ENCODE peak calls at places on chromosomes 16 and 17, in six cellular contexts. One of them, this sample, is unnamed.

GRCh38 chr17:44222112-44222869 is 2.8 kb upstream of the UBTF start:
- DNase-seq in Right ventricle myocardium superior: peak; percentile 86
- DNase-seq in RWPE1: peak; percentile 60
- DNase-seq in endothelial cell: peak; percentile 62
- DNase-seq in NCI-H2081: peak; percentile 80
- DNase-seq in WTC11: peak; percentile 69
- DNase-seq in this sample: peak; percentile 60

GRCh38 chr17:17793378-17794214 is 43.2 kb downstream of the SREBF1 start:
- DNase-seq in Right ventricle myocardium superior: peak; percentile 78
- DNase-seq in RWPE1: no peak
- DNase-seq in endothelial cell: no peak
- DNase-seq in NCI-H2081: no peak
- DNase-seq in WTC11: no peak
- DNase-seq in this sample: no peak

GRCh38 chr17:74404218-74404617 is 27.7 kb upstream of the GPRC5C start:
- DNase-seq in Right ventricle myocardium superior: no peak
- DNase-seq in RWPE1: no peak
- DNase-seq in endothelial cell: no peak
- DNase-seq in NCI-H2081: no peak
- DNase-seq in WTC11: peak; percentile 42
- DNase-seq in this sample: no peak

GRCh38 chr16:25141648-25142047 is 30.1 kb downstream of the LCMT1 start:
- DNase-seq in Right ventricle myocardium superior: no peak
- DNase-seq in RWPE1: no peak
- DNase-seq in endothelial cell: no peak
- DNase-seq in NCI-H2081: no peak
- DNase-seq in WTC11: no peak
- DNase-seq in this sample: no peak

GRCh38 chr17:37273419-37274051 is 102.2 kb upstream of the C17orf78 start:
- DNase-seq in Right ventricle myocardium superior: no peak
- DNase-seq in RWPE1: peak; percentile 29
- DNase-seq in endothelial cell: no peak
- DNase-seq in NCI-H2081: no peak
- DNase-seq in WTC11: no peak
- DNase-seq in this sample: no peak

GRCh38 chr16:56933266-56933619 is 1.3 kb downstream of the HERPUD1 start:
- DNase-seq in Right ventricle myocardium superior: no peak
- DNase-seq in RWPE1: no peak
- DNase-seq in endothelial cell: no peak
- DNase-seq in NCI-H2081: peak; percentile 17
- DNase-seq in WTC11: no peak
- DNase-seq in this sample: no peak

GRCh38 chr16:73288435-73288834 is 240.5 kb upstream of the ZFHX3 start:
- DNase-seq in Right ventricle myocardium superior: no peak
- DNase-seq in RWPE1: no peak
- DNase-seq in endothelial cell: no peak
- DNase-seq in NCI-H2081: no peak
- DNase-seq in WTC11: no peak
- DNase-seq in this sample: no peak

GRCh38 chr17:62653831-62654829 is 26.7 kb downstream of the MRC2 start:
- DNase-seq in Right ventricle myocardium superior: peak; percentile 92
- DNase-seq in RWPE1: no peak
- DNase-seq in endothelial cell: no peak
- DNase-seq in NCI-H2081: no peak
- DNase-seq in WTC11: peak; percentile 16
- DNase-seq in this sample: no peak

GRCh38 chr16:64172652-64173051 is 949.2 kb downstream of the CDH11 start:
- DNase-seq in Right ventricle myocardium superior: no peak
- DNase-seq in RWPE1: no peak
- DNase-seq in endothelial cell: no peak
- DNase-seq in NCI-H2081: no peak
- DNase-seq in WTC11: no peak
- DNase-seq in this sample: no peak

GRCh38 chr17:68910256-68910705 is 44.9 kb downstream of the ABCA8 start:
- DNase-seq in Right ventricle myocardium superior: peak; percentile 48
- DNase-seq in RWPE1: no peak
- DNase-seq in endothelial cell: no peak
- DNase-seq in NCI-H2081: no peak
- DNase-seq in WTC11: no peak
- DNase-seq in this sample: no peak

GRCh38 chr17:74217036-74217725 is 3.8 kb downstream of the TTYH2 start:
- DNase-seq in Right ventricle myocardium superior: no peak
- DNase-seq in RWPE1: no peak
- DNase-seq in endothelial cell: no peak
- DNase-seq in NCI-H2081: peak; percentile 37
- DNase-seq in WTC11: no peak
- DNase-seq in this sample: peak; percentile 57

GRCh38 chr16:30183961-30184429 is 593 bp downstream of the CORO1A start:
- DNase-seq in Right ventricle myocardium superior: peak; percentile 57
- DNase-seq in RWPE1: no peak
- DNase-seq in endothelial cell: no peak
- DNase-seq in NCI-H2081: no peak
- DNase-seq in WTC11: no peak
- DNase-seq in this sample: no peak

GRCh38 chr16:67013823-67014640 is 14.9 kb upstream of the CBFB start:
- DNase-seq in Right ventricle myocardium superior: peak; percentile 90
- DNase-seq in RWPE1: peak; percentile 44
- DNase-seq in endothelial cell: peak; percentile 71
- DNase-seq in NCI-H2081: peak; percentile 57
- DNase-seq in WTC11: peak; percentile 67
- DNase-seq in this sample: no peak

GRCh38 chr16:29663020-29663828 is at the start of gene SPN:
- DNase-seq in Right ventricle myocardium superior: no peak
- DNase-seq in RWPE1: no peak
- DNase-seq in endothelial cell: no peak
- DNase-seq in NCI-H2081: no peak
- DNase-seq in WTC11: no peak
- DNase-seq in this sample: no peak

GRCh38 chr16:67541391-67542263 is 13.0 kb downstream of the RIPOR1 start:
- DNase-seq in Right ventricle myocardium superior: no peak
- DNase-seq in RWPE1: peak; percentile 61
- DNase-seq in endothelial cell: no peak
- DNase-seq in NCI-H2081: no peak
- DNase-seq in WTC11: no peak
- DNase-seq in this sample: no peak

GRCh38 chr16:81335669-81336068 is 20.9 kb downstream of the GAN start:
- DNase-seq in Right ventricle myocardium superior: no peak
- DNase-seq in RWPE1: no peak
- DNase-seq in endothelial cell: no peak
- DNase-seq in NCI-H2081: no peak
- DNase-seq in WTC11: no peak
- DNase-seq in this sample: no peak

GRCh38 chr16:84606081-84606875 is 11.6 kb downstream of the COTL1 start:
- DNase-seq in Right ventricle myocardium superior: no peak
- DNase-seq in RWPE1: no peak
- DNase-seq in endothelial cell: no peak
- DNase-seq in NCI-H2081: no peak
- DNase-seq in WTC11: no peak
- DNase-seq in this sample: no peak

GRCh38 chr16:65782537-65783290 is 583.8 kb upstream of the CDH5 start:
- DNase-seq in Right ventricle myocardium superior: no peak
- DNase-seq in RWPE1: peak; percentile 78
- DNase-seq in endothelial cell: no peak
- DNase-seq in NCI-H2081: no peak
- DNase-seq in WTC11: no peak
- DNase-seq in this sample: no peak

GRCh38 chr16:68416057-68417046 is 32.0 kb downstream of the SMPD3 start:
- DNase-seq in Right ventricle myocardium superior: no peak
- DNase-seq in RWPE1: no peak
- DNase-seq in endothelial cell: no peak
- DNase-seq in NCI-H2081: peak; percentile 61
- DNase-seq in WTC11: no peak
- DNase-seq in this sample: peak; percentile 98

GRCh38 chr17:68290955-68291835 is at the start of the genes ARSG and SLC16A6:
- DNase-seq in Right ventricle myocardium superior: peak; percentile 75
- DNase-seq in RWPE1: peak; percentile 53
- DNase-seq in endothelial cell: peak; percentile 71
- DNase-seq in NCI-H2081: peak; percentile 76
- DNase-seq in WTC11: peak; percentile 79
- DNase-seq in this sample: no peak

GRCh38 chr17:7634384-7634783 is 4.4 kb downstream of the SHBG start:
- DNase-seq in Right ventricle myocardium superior: peak; percentile 60
- DNase-seq in RWPE1: peak; percentile 25
- DNase-seq in endothelial cell: peak; percentile 86
- DNase-seq in NCI-H2081: no peak
- DNase-seq in WTC11: peak; percentile 85
- DNase-seq in this sample: no peak

GRCh38 chr17:8015957-8016631 is 13.7 kb downstream of the GUCY2D start:
- DNase-seq in Right ventricle myocardium superior: no peak
- DNase-seq in RWPE1: no peak
- DNase-seq in endothelial cell: peak; percentile 38
- DNase-seq in NCI-H2081: no peak
- DNase-seq in WTC11: peak; percentile 61
- DNase-seq in this sample: no peak

GRCh38 chr17:66098040-66098439 is 93.9 kb downstream of the CEP112 start:
- DNase-seq in Right ventricle myocardium superior: no peak
- DNase-seq in RWPE1: no peak
- DNase-seq in endothelial cell: no peak
- DNase-seq in NCI-H2081: no peak
- DNase-seq in WTC11: no peak
- DNase-seq in this sample: no peak

GRCh38 chr17:75909051-75909811 is 4.5 kb upstream of the MRPL38 start:
- DNase-seq in Right ventricle myocardium superior: no peak
- DNase-seq in RWPE1: no peak
- DNase-seq in endothelial cell: no peak
- DNase-seq in NCI-H2081: peak; percentile 97
- DNase-seq in WTC11: no peak
- DNase-seq in this sample: peak; percentile 77

GRCh38 chr17:22505660-22506059 is 813.3 kb downstream of the KCNJ18 start:
- DNase-seq in Right ventricle myocardium superior: no peak
- DNase-seq in RWPE1: no peak
- DNase-seq in endothelial cell: no peak
- DNase-seq in NCI-H2081: no peak
- DNase-seq in WTC11: no peak
- DNase-seq in this sample: no peak

GRCh38 chr17:2904135-2904534 is 107.9 kb downstream of the RAP1GAP2 start:
- DNase-seq in Right ventricle myocardium superior: peak; percentile 82
- DNase-seq in RWPE1: no peak
- DNase-seq in endothelial cell: no peak
- DNase-seq in NCI-H2081: no peak
- DNase-seq in WTC11: no peak
- DNase-seq in this sample: peak; percentile 19

GRCh38 chr16:85514601-85515318 is 98.4 kb upstream of the GSE1 start:
- DNase-seq in Right ventricle myocardium superior: no peak
- DNase-seq in RWPE1: peak; percentile 92
- DNase-seq in endothelial cell: no peak
- DNase-seq in NCI-H2081: peak; percentile 62
- DNase-seq in WTC11: no peak
- DNase-seq in this sample: no peak

GRCh38 chr17:66364508-66365203 is 62.2 kb downstream of the PRKCA start:
- DNase-seq in Right ventricle myocardium superior: no peak
- DNase-seq in RWPE1: no peak
- DNase-seq in endothelial cell: no peak
- DNase-seq in NCI-H2081: no peak
- DNase-seq in WTC11: no peak
- DNase-seq in this sample: no peak

GRCh38 chr16:48321307-48322036 is 63.7 kb downstream of the SIAH1 start:
- DNase-seq in Right ventricle myocardium superior: no peak
- DNase-seq in RWPE1: no peak
- DNase-seq in endothelial cell: no peak
- DNase-seq in NCI-H2081: no peak
- DNase-seq in WTC11: no peak
- DNase-seq in this sample: no peak

GRCh38 chr17:62064791-62065563 is at the start of gene MED13:
- DNase-seq in Right ventricle myocardium superior: peak; percentile 81
- DNase-seq in RWPE1: peak; percentile 63
- DNase-seq in endothelial cell: peak; percentile 52
- DNase-seq in NCI-H2081: peak; percentile 38
- DNase-seq in WTC11: peak; percentile 61
- DNase-seq in this sample: no peak

GRCh38 chr17:50052241-50052788 is 3.6 kb upstream of the ITGA3 start:
- DNase-seq in Right ventricle myocardium superior: no peak
- DNase-seq in RWPE1: no peak
- DNase-seq in endothelial cell: no peak
- DNase-seq in NCI-H2081: peak; percentile 31
- DNase-seq in WTC11: no peak
- DNase-seq in this sample: peak; percentile 74

This sample was measured in DMS153.